ENCODE peak calls at places on chromosomes 1 and 21, in ten cellular contexts. K is GM23248, R is upper lobe of right lung, V is GM06990, P is left ventricle myocardium inferior, M is foreskin fibroblast, F is lower lobe of right lung, A is astrocyte of the spinal cord, Y is neural progenitor cell, E is A549. U is an unnamed sample.
A peak's percentile ranks its signal among the peaks of the same experiment; 100 is the strongest.

GRCh38 chr1:18532390-18533170 is 51.9 kb downstream of the KLHDC7A start:
- DNase-seq in K (no peak), R (peak; percentile 48), V (no peak), P (no peak), M (no peak), F (no peak), A (no peak), Y (no peak), E (no peak), U (no peak)

GRCh38 chr1:186872356-186872755 is 43.6 kb downstream of the PLA2G4A start:
- DNase-seq in K (no peak), R (no peak), V (no peak), P (no peak), M (no peak), F (no peak), A (no peak), Y (peak; percentile 32), E (no peak), U (no peak)

GRCh38 chr1:173717238-173717637 is 2.5 kb downstream of the KLHL20 start:
- DNase-seq in K (peak; percentile 26), R (no peak), V (no peak), P (no peak), M (no peak), F (no peak), A (no peak), Y (no peak), E (no peak), U (no peak)

GRCh38 chr1:229879746-229880145 is 187.3 kb upstream of the GALNT2 start:
- DNase-seq in K (no peak), R (no peak), V (no peak), P (no peak), M (no peak), F (no peak), A (no peak), Y (no peak), E (no peak), U (no peak)

GRCh38 chr1:202159534-202160371 is 649 bp downstream of the PTPN7 start:
- DNase-seq in K (no peak), R (no peak), V (peak; percentile 76), P (no peak), M (no peak), F (no peak), A (no peak), Y (no peak), E (no peak), U (no peak)

GRCh38 chr1:96076589-96076988 is 645.0 kb upstream of the PTBP2 start:
- DNase-seq in K (peak; percentile 14), R (no peak), V (no peak), P (no peak), M (peak; percentile 1), F (no peak), A (no peak), Y (no peak), E (no peak), U (no peak)

GRCh38 chr1:172951728-172952365 is 98.9 kb downstream of the TNFSF18 start:
- DNase-seq in K (peak; percentile 44), R (no peak), V (no peak), P (no peak), M (peak; percentile 91), F (no peak), A (no peak), Y (no peak), E (no peak), U (peak; percentile 59)

GRCh38 chr1:59976194-59977074 is 49.9 kb upstream of the CYP2J2 start:
- DNase-seq in K (peak; percentile 71), R (peak; percentile 73), V (peak; percentile 5), P (peak; percentile 64), M (peak; percentile 63), F (peak; percentile 64), A (peak; percentile 66), Y (peak; percentile 75), E (peak; percentile 39), U (no peak)

GRCh38 chr1:214402583-214403216 is 121.7 kb downstream of the SMYD2 start:
- DNase-seq in K (peak; percentile 52), R (no peak), V (no peak), P (no peak), M (no peak), F (no peak), A (no peak), Y (no peak), E (peak; percentile 17), U (no peak)

GRCh38 chr1:214403431-214403830 is 122.5 kb downstream of the SMYD2 start:
- DNase-seq in K (no peak), R (no peak), V (no peak), P (no peak), M (no peak), F (no peak), A (no peak), Y (no peak), E (no peak), U (no peak)

GRCh38 chr1:214401666-214402065 is 120.7 kb downstream of the SMYD2 start:
- DNase-seq in K (no peak), R (no peak), V (no peak), P (no peak), M (no peak), F (no peak), A (no peak), Y (no peak), E (no peak), U (no peak)

GRCh38 chr1:214404154-214404553 is 123.2 kb downstream of the SMYD2 start:
- DNase-seq in K (peak; percentile 60), R (no peak), V (no peak), P (no peak), M (no peak), F (no peak), A (peak; percentile 77), Y (no peak), E (no peak), U (no peak)

DNA sequence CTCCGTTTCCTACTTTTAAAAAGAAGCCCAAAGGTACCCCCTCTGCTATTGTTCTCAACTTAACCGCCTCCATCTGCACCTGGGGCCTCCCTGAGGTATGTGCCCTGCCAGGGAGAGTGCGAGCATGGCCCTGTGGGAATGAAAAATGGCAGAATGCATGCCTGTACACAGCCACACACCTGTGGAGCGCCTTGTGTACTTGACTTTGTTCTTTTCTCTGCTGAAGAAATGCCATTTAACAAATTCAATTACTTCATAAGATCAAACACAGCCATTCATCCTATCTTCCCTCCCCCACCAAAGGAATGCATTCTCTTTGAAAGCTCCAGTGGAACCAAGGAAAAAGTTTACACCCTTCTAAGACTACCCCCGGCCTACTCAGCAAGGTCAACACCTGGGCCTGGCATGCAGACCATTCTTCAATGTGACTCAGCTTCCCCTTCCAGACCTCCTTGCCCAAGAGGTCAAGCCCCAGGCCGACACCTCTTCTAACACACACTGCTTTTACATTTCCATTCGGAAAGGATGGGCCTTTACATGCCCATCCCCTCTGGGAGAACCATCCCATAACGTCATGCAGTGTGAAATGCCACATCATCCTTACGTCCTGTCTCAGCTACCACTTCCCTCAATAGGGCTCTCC is 123.7 kb downstream of the SMYD2 start:
- DNase-seq in K (no peak), R (no peak), V (no peak), P (no peak), M (peak; percentile 57), F (no peak), A (peak; percentile 71), Y (no peak), E (no peak), U (no peak)
- H3K4me3 ChIP-seq in K (no peak overlapping the region), R (no peak overlapping the region), V (no peak overlapping the region), P (no peak overlapping the region), M (no peak overlapping the region), F (no peak overlapping the region), A (no peak overlapping the region), Y (no peak overlapping the region), E (no peak overlapping the region), U (no peak overlapping the region)

GRCh38 chr21:41924355-41924754 is 29.5 kb downstream of the C2CD2 start:
- DNase-seq in K (no peak), R (no peak), V (no peak), P (no peak), M (no peak), F (no peak), A (peak; percentile 46), Y (no peak), E (no peak), U (no peak)

GRCh38 chr21:41926068-41926806 is 27.6 kb downstream of the C2CD2 start:
- DNase-seq in K (peak; percentile 76), R (no peak), V (peak; percentile 49), P (no peak), M (no peak), F (no peak), A (peak; percentile 73), Y (no peak), E (no peak), U (no peak)

GRCh38 chr21:41927727-41928409 is 25.9 kb downstream of the C2CD2 start:
- DNase-seq in K (no peak), R (no peak), V (peak; percentile 67), P (no peak), M (no peak), F (no peak), A (no peak), Y (no peak), E (no peak), U (no peak)

GRCh38 chr21:41928621-41929220 is 25.1 kb downstream of the C2CD2 start:
- DNase-seq in K (no peak), R (no peak), V (peak; percentile 67), P (no peak), M (no peak), F (no peak), A (no peak), Y (no peak), E (no peak), U (no peak)

GRCh38 chr21:41926807-41927171 is 27.0 kb downstream of the C2CD2 start:
- DNase-seq in K (no peak), R (no peak), V (no peak), P (no peak), M (no peak), F (no peak), A (no peak), Y (no peak), E (no peak), U (no peak)
- H3K4me3 ChIP-seq in K (peak overlapping the region; percentile 69), R (peak overlapping the region; percentile 54), V (peak overlapping the region; percentile 60), P (peak overlapping the region; percentile 61), M (peak overlapping the region; percentile 14), F (peak overlapping the region; percentile 56), A (no peak overlapping the region), Y (no peak overlapping the region), E (no peak overlapping the region), U (peak overlapping the region; percentile 25)

GRCh38 chr1:118185083-118185899 is at the start of gene SPAG17:
- DNase-seq in K (peak; percentile 65), R (peak; percentile 77), V (no peak), P (peak; percentile 60), M (peak; percentile 28), F (peak; percentile 73), A (peak; percentile 40), Y (peak; percentile 98), E (peak; percentile 53), U (peak; percentile 3)
- H3K4me3 ChIP-seq in K (peak within 1 kb of the TSS; percentile 65), R (peak within 1 kb of the TSS; percentile 34), V (no peak within 1 kb of the TSS), P (peak within 1 kb of the TSS; percentile 59), M (peak within 1 kb of the TSS; percentile 63), F (peak within 1 kb of the TSS; percentile 33), A (peak within 1 kb of the TSS; percentile 45), Y (peak within 1 kb of the TSS; percentile 59), E (peak within 1 kb of the TSS; percentile 40), U (peak within 1 kb of the TSS; percentile 44)

GRCh38 chr1:1889847-1890505 is 911 bp downstream of the GNB1 start:
- DNase-seq in K (peak; percentile 76), R (peak; percentile 91), V (peak; percentile 71), P (peak; percentile 76), M (peak; percentile 14), F (peak; percentile 92), A (no peak), Y (peak; percentile 60), E (no peak), U (no peak)

GRCh38 chr1:1891349-1892078 is 627 bp upstream of the GNB1 start:
- DNase-seq in K (peak; percentile 83), R (peak; percentile 92), V (peak; percentile 69), P (peak; percentile 79), M (peak; percentile 50), F (peak; percentile 86), A (peak; percentile 41), Y (peak; percentile 71), E (no peak), U (no peak)

GRCh38 chr1:1890506-1891348 is at the start of gene GNB1:
- DNase-seq in K (peak; percentile 96), R (peak; percentile 94), V (peak; percentile 94), P (peak; percentile 88), M (peak; percentile 93), F (peak; percentile 91), A (peak; percentile 83), Y (peak; percentile 91), E (peak; percentile 84), U (peak; percentile 57)

GRCh38 chr1:1892079-1892762 is 1.3 kb upstream of the GNB1 start:
- DNase-seq in K (peak; percentile 59), R (no peak), V (no peak), P (no peak), M (peak; percentile 34), F (no peak), A (no peak), Y (no peak), E (no peak), U (no peak)

DNA sequence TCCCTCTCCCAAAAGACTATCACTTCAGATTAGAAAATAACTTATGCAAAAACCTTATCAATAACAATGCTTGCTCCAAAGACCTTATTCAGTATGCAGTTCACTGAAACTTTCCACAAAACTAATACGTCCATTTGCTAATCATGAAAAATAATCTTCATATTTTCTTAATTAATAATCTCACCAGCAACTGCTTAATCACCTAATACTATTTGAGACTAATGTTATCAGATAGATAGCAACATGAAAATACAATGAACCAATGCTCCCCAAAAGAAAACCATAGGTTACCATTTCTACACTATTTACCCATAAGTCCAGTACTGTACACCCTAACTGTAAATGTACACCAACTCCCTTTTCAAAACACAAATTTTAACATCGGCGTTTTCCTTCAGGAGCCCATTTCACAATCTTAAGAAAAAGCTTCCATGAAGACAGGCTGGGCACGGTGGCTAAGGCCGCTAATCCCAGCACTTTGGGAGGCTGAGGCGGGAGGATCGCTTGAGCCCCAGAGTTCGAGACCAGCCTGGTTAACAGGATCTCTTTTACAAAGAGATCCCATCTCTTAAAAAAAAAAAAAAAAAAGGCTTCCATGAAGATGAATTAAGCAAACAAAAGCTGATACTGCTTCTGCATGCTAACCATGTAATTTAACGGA is 1.7 kb downstream of the GNB1 start:
- DNase-seq in K (peak; percentile 58), R (no peak), V (no peak), P (no peak), M (no peak), F (no peak), A (no peak), Y (peak; percentile 16), E (no peak), U (no peak)
- H3K4me3 ChIP-seq in K (peak overlapping the region; percentile 91), R (peak overlapping the region; percentile 78), V (peak overlapping the region; percentile 90), P (peak overlapping the region; percentile 96), M (peak overlapping the region; percentile 80), F (peak overlapping the region; percentile 93), A (peak overlapping the region; percentile 80), Y (peak overlapping the region; percentile 87), E (peak overlapping the region; percentile 89), U (peak overlapping the region; percentile 83)

U was measured in skeletal muscle cell.